ENCODE peak calls at places on chromosomes 11 and 22, in nine cellular contexts. W is cardiac septum, Q is NCI-H2029 treated with DMSO at 0.1 percent for 48 hours, G is chondrocyte, E is ELF-1, C is H54, J is fibroblast of lung, L is nephron progenitor cell, O is HFFc6. V is an unnamed sample.

GRCh38 chr11:81331073-81331472 is 1402.6 kb downstream of the FAM181B start:
- DNase-seq in C (no peak), O (no peak), E (no peak), L (no peak), W (no peak), Q (no peak), G (no peak), J (no peak), V (no peak)

GRCh38 chr22:23106906-23107367 is 34.9 kb downstream of the RSPH14 start:
- DNase-seq in L (no peak), G (no peak), J (no peak), E (no peak), O (no peak), W (no peak), C (no peak), Q (no peak), V (no peak)

GRCh38 chr22:46071451-46072029 is 78.8 kb upstream of the PPARA start:
- DNase-seq in W (peak), J (peak), C (no peak), G (peak), L (peak), O (peak), Q (peak), E (no peak), V (peak)

GRCh38 chr11:76318744-76319384 is 62.1 kb downstream of the THAP12 start:
- DNase-seq in W (peak), Q (peak), J (peak), G (no peak), L (peak), O (peak), C (peak), E (peak), V (peak)

GRCh38 chr11:57240007-57240406 is 3.0 kb upstream of the APLNR start:
- DNase-seq in C (no peak), Q (no peak), E (no peak), G (no peak), W (no peak), L (no peak), O (no peak), J (no peak), V (no peak)

GRCh38 chr11:115349427-115349826 is 154.8 kb downstream of the CADM1 start:
- DNase-seq in G (no peak), C (peak), E (no peak), J (no peak), L (no peak), O (no peak), W (no peak), Q (no peak), V (no peak)

GRCh38 chr11:112320668-112321067 is 60.0 kb upstream of the PLET1 start:
- DNase-seq in L (no peak), E (no peak), J (peak), W (no peak), C (no peak), Q (peak), G (no peak), O (peak), V (peak)

GRCh38 chr22:20975541-20976290 is 6.4 kb upstream of the LZTR1 start:
- DNase-seq in W (no peak), O (no peak), G (no peak), L (no peak), C (no peak), E (no peak), J (no peak), Q (no peak), V (no peak)

GRCh38 chr22:33329398-33329797 is 271.2 kb upstream of the SYN3 start:
- DNase-seq in G (no peak), C (no peak), W (no peak), E (no peak), Q (no peak), J (no peak), L (no peak), O (no peak), V (no peak)

GRCh38 chr11:68542617-68543016 is 82.1 kb downstream of the PPP6R3 start:
- DNase-seq in O (peak), E (peak), G (no peak), J (peak), L (no peak), C (peak), W (no peak), Q (no peak), V (no peak)

GRCh38 chr11:122313581-122313980 is 197.6 kb upstream of the BLID start:
- DNase-seq in W (no peak), C (no peak), E (no peak), J (no peak), Q (no peak), L (no peak), O (no peak), G (no peak), V (no peak)

V was measured in sciatic nerve.